ENCODE peak calls at places on chromosomes 6 and 20, in nine cellular contexts. H is uterus, L is body of pancreas, T is SK-N-SH, Q is coronary artery, E is upper lobe of right lung, F is adrenal gland, M is A549, K is fibroblast of lung. O is an unnamed sample.

GRCh38 chr6:106736502-106736901 is 107.1 kb downstream of the QRSL1 start:
- DNase-seq in H (no peak), L (no peak), T (no peak), Q (no peak), E (no peak), F (no peak), M (no peak), K (no peak), O (no peak)

GRCh38 chr6:115753446-115753845 is 307.2 kb downstream of the FRK start:
- DNase-seq in H (no peak), L (no peak), T (no peak), Q (no peak), E (no peak), F (no peak), M (no peak), K (no peak), O (no peak)

GRCh38 chr6:150027806-150028565 is 2.7 kb upstream of the RAET1L start:
- DNase-seq in H (no peak), L (no peak), T (no peak), Q (peak; percentile 47), E (no peak), F (no peak), M (no peak), K (no peak), O (no peak)

GRCh38 chr20:62590301-62591121 is 51.8 kb upstream of the SLCO4A1 start:
- DNase-seq in H (no peak), L (peak; percentile 40), T (no peak), Q (no peak), E (no peak), F (peak; percentile 93), M (peak; percentile 50), K (peak; percentile 87), O (no peak)

GRCh38 chr20:59525500-59526241 is 78.7 kb upstream of the PHACTR3 start:
- DNase-seq in H (peak; percentile 24), L (peak; percentile 49), T (peak; percentile 83), Q (no peak), E (peak; percentile 72), F (peak; percentile 62), M (peak; percentile 66), K (peak; percentile 12), O (no peak)

GRCh38 chr20:17859616-17860232 is 108.9 kb downstream of the SNX5 start:
- DNase-seq in H (no peak), L (peak; percentile 81), T (no peak), Q (no peak), E (peak; percentile 75), F (no peak), M (no peak), K (no peak), O (no peak)

GRCh38 chr6:106823732-106824351 is 150.7 kb downstream of the CD24 start:
- DNase-seq in H (no peak), L (peak; percentile 70), T (no peak), Q (no peak), E (peak; percentile 73), F (no peak), M (no peak), K (no peak), O (no peak)

GRCh38 chr6:135268263-135268662 is 87.2 kb downstream of the MYB start:
- DNase-seq in H (no peak), L (no peak), T (no peak), Q (no peak), E (no peak), F (no peak), M (no peak), K (no peak), O (no peak)

GRCh38 chr6:166438211-166438861 is 55.6 kb upstream of the MPC1 start:
- DNase-seq in H (no peak), L (no peak), T (no peak), Q (no peak), E (peak; percentile 39), F (no peak), M (no peak), K (no peak), O (no peak)

GRCh38 chr6:135372758-135373157 is 124.8 kb downstream of the AHI1 start:
- DNase-seq in H (no peak), L (no peak), T (no peak), Q (no peak), E (no peak), F (no peak), M (no peak), K (peak; percentile 78), O (no peak)

GRCh38 chr20:53598140-53599038 is 4.8 kb upstream of the ZNF217 start:
- DNase-seq in H (no peak), L (no peak), T (no peak), Q (no peak), E (no peak), F (no peak), M (no peak), K (no peak), O (no peak)

DNA sequence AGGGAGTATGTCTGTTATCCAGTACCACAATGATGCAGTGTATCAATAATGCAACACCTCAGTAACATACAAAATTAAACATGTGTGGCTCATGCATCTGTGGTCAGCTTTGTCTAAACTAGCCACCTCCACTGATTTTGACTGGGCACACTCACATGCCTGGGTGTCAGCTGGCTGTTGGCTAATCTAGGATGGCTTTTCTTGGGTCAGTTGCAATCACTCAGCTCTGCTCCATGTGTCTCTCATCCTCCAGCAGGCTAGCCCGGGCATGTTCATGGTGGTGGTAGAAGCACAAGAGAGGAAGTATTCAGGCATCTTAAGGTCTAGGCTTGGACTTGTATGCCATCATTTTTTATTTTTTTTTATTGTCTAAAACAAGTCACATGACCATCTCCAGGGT is 59.3 kb upstream of the JAG1 start:
- DNase-seq in H (no peak), L (no peak), T (no peak), Q (no peak), E (no peak), F (no peak), M (no peak), K (peak; percentile 7), O (no peak)
- H3K27ac ChIP-seq in H (no peak overlapping the region), L (no peak overlapping the region), T (no peak overlapping the region), Q (no peak overlapping the region), E (no peak overlapping the region), F (no peak overlapping the region), M (peak overlapping the region; percentile 53), K (no peak overlapping the region), O (no peak overlapping the region)

DNA sequence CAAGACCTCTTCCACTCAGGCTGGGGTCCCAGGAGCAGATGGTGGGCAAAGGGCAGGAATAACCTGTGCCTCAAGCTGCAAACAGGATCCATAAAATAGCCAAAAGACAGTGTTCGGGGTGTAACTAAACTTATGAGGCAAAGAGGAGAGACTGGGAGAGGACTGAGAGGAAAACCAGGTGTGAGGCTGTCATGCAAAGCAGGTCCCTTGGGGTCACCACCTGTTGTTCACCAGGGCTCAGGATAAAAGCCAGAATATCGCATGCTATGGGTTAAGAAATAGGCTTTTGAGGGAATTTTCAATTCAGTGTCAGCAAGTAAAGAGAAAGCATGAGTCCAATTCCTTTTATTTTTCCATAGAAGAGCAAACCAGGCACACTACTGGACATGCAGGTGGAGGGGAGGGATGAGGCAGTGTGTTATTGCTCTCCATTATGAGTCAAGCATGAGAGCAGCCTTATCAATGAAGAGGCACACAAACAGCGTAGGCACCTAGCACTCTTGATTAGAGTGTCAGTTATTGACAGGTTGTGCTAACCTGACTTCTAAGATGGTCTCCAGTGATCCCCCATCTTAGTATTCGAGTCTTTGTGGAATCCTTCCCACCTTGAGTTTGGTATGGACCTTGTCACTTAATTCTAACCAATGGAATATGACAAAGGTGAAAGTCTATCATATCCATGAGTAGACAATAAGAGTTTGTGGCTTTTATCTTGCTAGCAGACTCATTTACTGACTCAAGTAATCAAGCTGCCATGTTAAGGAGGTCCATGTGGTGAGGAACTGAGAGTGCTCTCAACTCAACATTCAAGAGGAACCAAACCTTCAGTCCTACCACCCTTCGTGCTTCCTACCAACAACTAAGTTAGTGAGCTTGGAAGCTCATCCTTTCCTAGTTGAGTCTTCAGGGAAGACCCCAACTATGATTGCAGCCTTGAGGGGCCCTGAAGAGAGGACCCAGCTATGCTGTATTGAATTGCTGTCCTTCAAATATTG is 18.8 kb downstream of the HLA-E start:
- DNase-seq in H (no peak), L (no peak), T (no peak), Q (no peak), E (no peak), F (no peak), M (no peak), K (no peak), O (no peak)
- H3K4me3 ChIP-seq in H (no peak overlapping the region), L (no peak overlapping the region), T (no peak overlapping the region), Q (no peak overlapping the region), E (no peak overlapping the region), F (no peak overlapping the region), M (no peak overlapping the region), K (no peak overlapping the region), O (peak overlapping the region; percentile 27)

DNA sequence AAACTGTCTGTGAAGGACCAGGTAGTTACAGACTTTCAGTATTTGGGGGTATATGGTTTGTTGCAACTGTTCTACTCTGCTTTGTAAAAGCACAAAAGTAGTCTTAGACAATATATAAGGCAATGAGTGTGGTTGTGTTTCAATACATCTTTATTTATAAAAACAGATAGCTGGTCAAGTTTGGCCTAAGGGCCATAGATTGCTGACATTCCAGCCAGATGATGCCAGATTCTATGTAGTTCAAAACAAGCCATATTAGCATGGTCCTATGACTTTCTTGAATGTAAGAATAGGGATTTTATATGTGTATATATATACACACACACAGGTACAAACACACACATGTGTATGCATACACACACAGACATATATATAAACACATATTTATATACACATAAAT is 201.8 kb downstream of the GRIK2 start:
- DNase-seq in H (no peak), L (no peak), T (no peak), Q (no peak), E (no peak), F (no peak), M (no peak), K (peak; percentile 11), O (no peak)
- H3K27ac ChIP-seq in H (no peak overlapping the region), L (no peak overlapping the region), T (no peak overlapping the region), Q (no peak overlapping the region), E (no peak overlapping the region), F (no peak overlapping the region), M (no peak overlapping the region), K (no peak overlapping the region), O (no peak overlapping the region)

GRCh38 chr20:36238153-36238552 is 1.9 kb downstream of the AAR2 start:
- DNase-seq in H (no peak), L (no peak), T (no peak), Q (no peak), E (no peak), F (no peak), M (no peak), K (no peak), O (no peak)

GRCh38 chr20:36238760-36239159 is 2.5 kb downstream of the AAR2 start:
- DNase-seq in H (no peak), L (no peak), T (no peak), Q (no peak), E (no peak), F (no peak), M (no peak), K (no peak), O (no peak)

GRCh38 chr20:36235892-36236785 is at the start of gene AAR2:
- DNase-seq in H (peak; percentile 73), L (peak; percentile 82), T (peak; percentile 84), Q (peak; percentile 82), E (peak; percentile 89), F (peak; percentile 81), M (peak; percentile 59), K (peak; percentile 79), O (peak; percentile 68)

GRCh38 chr20:36236786-36237121 is 476 bp downstream of the AAR2 start:
- DNase-seq in H (no peak), L (no peak), T (no peak), Q (no peak), E (no peak), F (no peak), M (no peak), K (no peak), O (no peak)

DNA sequence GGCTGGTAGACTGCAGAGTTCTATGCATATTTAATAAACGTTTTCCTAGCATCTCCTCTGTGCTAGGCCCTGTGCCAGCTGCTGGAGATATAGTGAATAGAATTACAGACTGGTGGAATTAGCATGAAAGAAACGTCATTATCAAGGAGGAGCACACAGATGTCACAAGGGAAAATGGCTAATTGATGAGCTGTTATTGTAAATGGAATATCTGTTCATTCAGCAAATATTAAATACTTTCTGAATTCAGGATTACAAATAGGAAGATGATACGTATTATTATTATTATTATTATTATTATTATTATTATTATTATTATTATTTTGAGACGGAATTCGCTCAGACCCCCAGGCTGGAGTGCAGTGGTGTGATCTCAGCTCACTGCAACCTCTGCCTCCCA is 1.2 kb downstream of the AAR2 start:
- DNase-seq in H (no peak), L (no peak), T (no peak), Q (no peak), E (no peak), F (no peak), M (no peak), K (no peak), O (no peak)
- H3K4me3 ChIP-seq in H (peak overlapping the region; percentile 73), L (peak overlapping the region; percentile 93), T (peak overlapping the region; percentile 98), Q (peak overlapping the region; percentile 72), E (peak overlapping the region; percentile 82), F (no peak overlapping the region), M (peak overlapping the region; percentile 96), K (peak overlapping the region; percentile 86), O (peak overlapping the region; percentile 95)